ENCODE peak calls at places on chromosome 3, in eight cellular contexts. U is mesothelial cell of epicardium, F is NCI-H460, S is AG09319, N is smooth muscle cell of the brain vasculature, C is HEK293T, D is pulmonary artery endothelial cell, M is NCI-H2171. T is an unnamed sample.

GRCh38 chr3:24538891-24539290 is 44.2 kb upstream of the THRB start:
- DNase-seq in U (no peak), F (no peak), S (no peak), N (no peak), C (no peak), D (no peak), M (no peak), T (no peak)

GRCh38 chr3:155423526-155423925 is 130.0 kb upstream of the STRIT1 start:
- DNase-seq in U (no peak), F (no peak), S (no peak), N (no peak), C (no peak), D (no peak), M (no peak), T (no peak)

GRCh38 chr3:140010391-140010790 is 75.4 kb downstream of the CLSTN2 start:
- DNase-seq in U (no peak), F (no peak), S (no peak), N (no peak), C (no peak), D (no peak), M (no peak), T (no peak)

GRCh38 chr3:186826316-186826977 is 16.1 kb upstream of the ADIPOQ start:
- DNase-seq in U (no peak), F (no peak), S (no peak), N (no peak), C (no peak), D (no peak), M (no peak), T (no peak)

GRCh38 chr3:171384101-171384891 is 75.9 kb downstream of the TNIK start:
- DNase-seq in U (no peak), F (no peak), S (peak), N (no peak), C (no peak), D (no peak), M (no peak), T (no peak)

GRCh38 chr3:54822206-54822605 is 105.7 kb downstream of the LRTM1 start:
- DNase-seq in U (no peak), F (no peak), S (peak), N (peak), C (no peak), D (no peak), M (no peak), T (no peak)

GRCh38 chr3:10286596-10287295 is 6.0 kb downstream of the GHRL start:
- DNase-seq in U (no peak), F (peak), S (peak), N (peak), C (no peak), D (peak), M (no peak), T (no peak)

GRCh38 chr3:38186781-38187180 is 21.4 kb downstream of the OXSR1 start:
- DNase-seq in U (no peak), F (no peak), S (no peak), N (no peak), C (no peak), D (no peak), M (no peak), T (no peak)

GRCh38 chr3:30982676-30983075 is 88.2 kb upstream of the GADL1 start:
- DNase-seq in U (no peak), F (no peak), S (no peak), N (no peak), C (no peak), D (no peak), M (no peak), T (no peak)

GRCh38 chr3:97896547-97896946 is 74.7 kb downstream of the CRYBG3 start:
- DNase-seq in U (no peak), F (no peak), S (no peak), N (no peak), C (no peak), D (no peak), M (no peak), T (no peak)

GRCh38 chr3:111315911-111316310 is 226.1 kb upstream of the CD96 start:
- DNase-seq in U (no peak), F (no peak), S (peak), N (peak), C (no peak), D (no peak), M (peak), T (no peak)

GRCh38 chr3:28916713-28917499 is 364.0 kb upstream of the RBMS3 start:
- DNase-seq in U (no peak), F (peak), S (peak), N (peak), C (peak), D (peak), M (no peak), T (peak)

GRCh38 chr3:155131104-155131503 is 51.0 kb downstream of the MME start:
- DNase-seq in U (no peak), F (no peak), S (no peak), N (no peak), C (no peak), D (no peak), M (no peak), T (no peak)

GRCh38 chr3:100730524-100730923 is 21.2 kb downstream of the TFG start:
- DNase-seq in U (no peak), F (no peak), S (no peak), N (no peak), C (no peak), D (no peak), M (no peak), T (no peak)

GRCh38 chr3:64873400-64873799 is 185.6 kb upstream of the ADAMTS9 start:
- DNase-seq in U (no peak), F (no peak), S (no peak), N (no peak), C (no peak), D (no peak), M (no peak), T (no peak)

GRCh38 chr3:124273651-124274050 is 281.7 kb upstream of the ROPN1 start:
- DNase-seq in U (no peak), F (no peak), S (no peak), N (no peak), C (no peak), D (no peak), M (no peak), T (no peak)

GRCh38 chr3:41102053-41102556 is 97.2 kb upstream of the CTNNB1 start:
- DNase-seq in U (no peak), F (no peak), S (no peak), N (no peak), C (no peak), D (no peak), M (no peak), T (no peak)

GRCh38 chr3:173893066-173893465 is 495.5 kb downstream of the NLGN1 start:
- DNase-seq in U (no peak), F (no peak), S (no peak), N (no peak), C (no peak), D (no peak), M (no peak), T (no peak)

GRCh38 chr3:53813229-53813628 is 33.0 kb downstream of the CHDH start:
- DNase-seq in U (no peak), F (no peak), S (no peak), N (no peak), C (no peak), D (no peak), M (no peak), T (no peak)

GRCh38 chr3:16369885-16370284 is 104.9 kb downstream of the OXNAD1 start:
- DNase-seq in U (no peak), F (no peak), S (no peak), N (no peak), C (no peak), D (no peak), M (no peak), T (no peak)

GRCh38 chr3:78091478-78092119 is 1051.7 kb downstream of the ROBO2 start:
- DNase-seq in U (no peak), F (no peak), S (no peak), N (no peak), C (no peak), D (no peak), M (no peak), T (no peak)

GRCh38 chr3:178514411-178514800 is 21.8 kb upstream of the KCNMB2 start:
- DNase-seq in U (no peak), F (no peak), S (no peak), N (no peak), C (no peak), D (no peak), M (no peak), T (no peak)

GRCh38 chr3:15512173-15512572 is 9.3 kb downstream of the COLQ start:
- DNase-seq in U (no peak), F (no peak), S (no peak), N (no peak), C (no peak), D (no peak), M (peak), T (no peak)

GRCh38 chr3:18657858-18658820 is 233.0 kb upstream of the SATB1 start:
- DNase-seq in U (no peak), F (no peak), S (no peak), N (no peak), C (no peak), D (no peak), M (no peak), T (no peak)

GRCh38 chr3:111621535-111621934 is 26.4 kb upstream of the ZBED2 start:
- DNase-seq in U (no peak), F (peak), S (no peak), N (no peak), C (peak), D (no peak), M (no peak), T (no peak)

GRCh38 chr3:123027292-123028232 is at the start of gene SEMA5B:
- DNase-seq in U (peak), F (no peak), S (no peak), N (no peak), C (peak), D (no peak), M (peak), T (no peak)

GRCh38 chr3:194572131-194572789 is 61.0 kb downstream of the TMEM44 start:
- DNase-seq in U (no peak), F (peak), S (peak), N (no peak), C (peak), D (no peak), M (no peak), T (no peak)

GRCh38 chr3:134463676-134464611 is 21.8 kb downstream of the ANAPC13 start:
- DNase-seq in U (peak), F (no peak), S (peak), N (peak), C (no peak), D (no peak), M (no peak), T (no peak)

GRCh38 chr3:156631323-156631722 is 43.1 kb upstream of the TIPARP start:
- DNase-seq in U (no peak), F (no peak), S (no peak), N (no peak), C (no peak), D (no peak), M (no peak), T (no peak)

GRCh38 chr3:54756330-54756731 is 171.5 kb downstream of the LRTM1 start:
- DNase-seq in U (no peak), F (no peak), S (peak), N (no peak), C (no peak), D (no peak), M (no peak), T (no peak)

GRCh38 chr3:178719036-178719635 is 182.9 kb downstream of the KCNMB2 start:
- DNase-seq in U (no peak), F (no peak), S (no peak), N (peak), C (no peak), D (no peak), M (peak), T (no peak)

GRCh38 chr3:52847726-52848125 is 12.9 kb upstream of the MUSTN1 start:
- DNase-seq in U (no peak), F (no peak), S (no peak), N (no peak), C (no peak), D (no peak), M (no peak), T (no peak)

GRCh38 chr3:71103430-71103881 is 480.1 kb downstream of the FOXP1 start:
- DNase-seq in U (no peak), F (no peak), S (no peak), N (no peak), C (no peak), D (peak), M (no peak), T (no peak)